ENCODE peak calls at places on chromosome 19, in four cellular contexts. One of them, this sample, is unnamed.

GRCh38 chr19:7328647-7329046 is 20.1 kb upstream of the ARHGEF18 start:
- DNase-seq in HL-60: no peak
- DNase-seq in prostate gland: no peak
- DNase-seq in heart left ventricle: no peak
- DNase-seq in this sample: no peak

GRCh38 chr19:51342631-51343569 is 961 bp upstream of the VSIG10L start:
- DNase-seq in prostate gland: no peak
- DNase-seq in HL-60: no peak
- DNase-seq in heart left ventricle: no peak
- DNase-seq in this sample: no peak

GRCh38 chr19:13146763-13147563 is 3.2 kb downstream of the STX10 start:
- DNase-seq in prostate gland: no peak
- DNase-seq in heart left ventricle: no peak
- DNase-seq in HL-60: peak
- DNase-seq in this sample: peak

GRCh38 chr19:9565900-9566705 is 18.2 kb downstream of the ZNF121 start:
- DNase-seq in HL-60: no peak
- DNase-seq in prostate gland: no peak
- DNase-seq in heart left ventricle: no peak
- DNase-seq in this sample: peak

GRCh38 chr19:7293795-7294570 is at the start of gene INSR:
- DNase-seq in prostate gland: peak
- DNase-seq in heart left ventricle: peak
- DNase-seq in HL-60: peak
- DNase-seq in this sample: peak

GRCh38 chr19:31902821-31903220 is 442.6 kb upstream of the ZNF507 start:
- DNase-seq in prostate gland: no peak
- DNase-seq in heart left ventricle: no peak
- DNase-seq in HL-60: no peak
- DNase-seq in this sample: no peak

GRCh38 chr19:35126624-35126959 is 8.3 kb downstream of the LGI4 start:
- DNase-seq in prostate gland: no peak
- DNase-seq in HL-60: no peak
- DNase-seq in heart left ventricle: peak
- DNase-seq in this sample: no peak

GRCh38 chr19:49676136-49676689 is 858 bp upstream of the PRMT1 start:
- DNase-seq in prostate gland: peak
- DNase-seq in heart left ventricle: peak
- DNase-seq in HL-60: peak
- DNase-seq in this sample: peak

GRCh38 chr19:11197291-11198174 is at the start of gene KANK2:
- DNase-seq in HL-60: no peak
- DNase-seq in heart left ventricle: peak
- DNase-seq in prostate gland: peak
- DNase-seq in this sample: peak

GRCh38 chr19:30848626-30849322 is 476.6 kb downstream of the ZNF536 start:
- DNase-seq in heart left ventricle: no peak
- DNase-seq in HL-60: no peak
- DNase-seq in prostate gland: no peak
- DNase-seq in this sample: no peak

GRCh38 chr19:30851646-30852045 is 479.5 kb downstream of the ZNF536 start:
- DNase-seq in HL-60: no peak
- DNase-seq in heart left ventricle: no peak
- DNase-seq in prostate gland: no peak
- DNase-seq in this sample: no peak

GRCh38 chr19:30842926-30843325 is 470.7 kb downstream of the ZNF536 start:
- DNase-seq in prostate gland: no peak
- DNase-seq in HL-60: no peak
- DNase-seq in heart left ventricle: no peak
- DNase-seq in this sample: no peak

GRCh38 chr19:30841934-30842333 is 469.8 kb downstream of the ZNF536 start:
- DNase-seq in heart left ventricle: no peak
- DNase-seq in HL-60: no peak
- DNase-seq in prostate gland: no peak
- DNase-seq in this sample: no peak

DNA sequence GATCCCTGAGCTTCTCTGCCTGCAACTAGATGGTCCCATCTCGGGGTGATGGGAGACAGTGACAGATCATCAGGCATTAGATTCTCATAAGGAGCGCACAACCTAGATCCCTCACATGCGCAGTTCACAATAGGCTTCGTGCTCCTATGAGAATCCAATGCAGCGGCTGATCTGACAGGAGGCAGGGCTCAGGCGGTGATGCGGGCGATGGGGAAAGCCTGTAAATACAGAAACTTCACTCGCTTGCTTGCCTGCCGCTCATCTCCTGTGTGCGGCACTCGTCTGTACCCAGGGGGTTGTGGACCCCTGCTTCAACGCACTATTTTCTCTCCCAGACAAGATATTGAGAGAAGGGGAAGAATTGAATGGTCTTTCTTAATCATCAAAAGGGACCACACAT is 473.9 kb downstream of the ZNF536 start:
- DNase-seq in prostate gland: no peak
- DNase-seq in heart left ventricle: no peak
- DNase-seq in HL-60: no peak
- DNase-seq in this sample: no peak
- TF ChIP-seq CTCF in prostate gland: no peak
- TF ChIP-seq CTCF in heart left ventricle: no peak
- TF ChIP-seq CTCF in HL-60: no peak
- TF ChIP-seq CTCF in this sample: no peak

GRCh38 chr19:47323872-47324271 is 8.1 kb upstream of the C5AR2 start:
- DNase-seq in heart left ventricle: no peak
- DNase-seq in HL-60: no peak
- DNase-seq in prostate gland: no peak
- DNase-seq in this sample: no peak
- H3K27ac ChIP-seq in heart left ventricle: no peak
- H3K27ac ChIP-seq in HL-60: peak
- H3K27ac ChIP-seq in prostate gland: no peak
- H3K27ac ChIP-seq in this sample: no peak

GRCh38 chr19:42068361-42068755 is 1.6 kb downstream of the GRIK5 start:
- DNase-seq in HL-60: no peak
- DNase-seq in heart left ventricle: no peak
- DNase-seq in prostate gland: no peak
- DNase-seq in this sample: no peak

GRCh38 chr19:42068756-42069571 is 1.0 kb downstream of the GRIK5 start:
- DNase-seq in heart left ventricle: no peak
- DNase-seq in HL-60: no peak
- DNase-seq in prostate gland: no peak
- DNase-seq in this sample: no peak

GRCh38 chr19:42066075-42066754 is 3.8 kb downstream of the GRIK5 start:
- DNase-seq in prostate gland: no peak
- DNase-seq in heart left ventricle: no peak
- DNase-seq in HL-60: no peak
- DNase-seq in this sample: no peak

GRCh38 chr19:42065511-42065910 is 4.5 kb downstream of the GRIK5 start:
- DNase-seq in HL-60: no peak
- DNase-seq in heart left ventricle: no peak
- DNase-seq in prostate gland: no peak
- DNase-seq in this sample: no peak

GRCh38 chr19:42067315-42067888 is 2.6 kb downstream of the GRIK5 start:
- DNase-seq in HL-60: no peak
- DNase-seq in prostate gland: no peak
- DNase-seq in heart left ventricle: no peak
- DNase-seq in this sample: no peak
- H3K4me3 ChIP-seq in HL-60: no peak
- H3K4me3 ChIP-seq in prostate gland: no peak
- H3K4me3 ChIP-seq in heart left ventricle: no peak
- H3K4me3 ChIP-seq in this sample: no peak

GRCh38 chr19:40445006-40445312 is 824 bp upstream of the SERTAD3 start:
- DNase-seq in heart left ventricle: no peak
- DNase-seq in HL-60: no peak
- DNase-seq in prostate gland: no peak
- DNase-seq in this sample: no peak

GRCh38 chr19:40443930-40444180 is 280 bp downstream of the SERTAD3 start:
- DNase-seq in heart left ventricle: no peak
- DNase-seq in prostate gland: no peak
- DNase-seq in HL-60: no peak
- DNase-seq in this sample: no peak

GRCh38 chr19:40443131-40443929 is 805 bp downstream of the SERTAD3 start:
- DNase-seq in HL-60: peak
- DNase-seq in prostate gland: peak
- DNase-seq in heart left ventricle: peak
- DNase-seq in this sample: peak

GRCh38 chr19:40445637-40445944 is 1.5 kb upstream of the SERTAD3 start:
- DNase-seq in prostate gland: no peak
- DNase-seq in heart left ventricle: no peak
- DNase-seq in HL-60: no peak
- DNase-seq in this sample: no peak

DNA sequence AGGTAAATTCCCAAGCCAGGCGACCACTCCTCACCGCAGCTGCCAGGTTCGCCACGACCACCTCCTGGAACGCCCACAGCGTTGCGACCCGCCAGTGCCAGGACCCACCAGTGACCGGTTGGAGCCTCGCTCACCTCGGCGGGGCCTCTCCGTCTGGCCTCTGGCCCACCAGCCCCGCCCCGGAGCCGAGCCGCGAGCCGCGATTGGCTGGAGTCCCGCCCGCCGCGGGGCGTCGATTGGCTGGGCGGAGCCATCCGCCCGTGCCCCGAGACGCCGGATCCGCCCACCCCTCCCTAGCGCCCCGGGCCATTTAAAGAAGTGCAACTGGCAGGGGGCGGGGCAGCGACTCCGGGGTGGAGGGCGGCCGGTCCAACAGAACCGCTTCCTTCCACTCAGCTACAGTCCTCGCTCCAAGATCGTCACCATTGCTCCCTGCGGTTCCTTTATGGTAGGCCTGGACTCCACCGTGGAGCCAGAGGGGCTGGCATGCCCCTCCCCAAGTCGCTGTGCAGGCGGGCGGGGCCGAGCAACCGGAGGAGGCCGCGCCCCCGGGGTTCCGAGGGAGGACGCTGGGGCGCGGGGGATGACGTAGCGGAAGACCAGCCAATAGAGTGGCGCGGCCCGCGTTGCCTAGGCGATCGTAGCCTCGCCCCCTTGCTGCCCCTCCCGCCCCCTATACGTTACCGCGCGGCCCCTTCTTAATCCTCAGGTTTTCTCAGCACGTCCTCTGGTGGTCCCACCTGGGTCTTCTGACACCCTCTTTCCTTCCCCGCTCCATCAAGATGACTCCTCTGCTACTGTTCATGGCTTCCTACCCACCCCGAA is at the start of gene SERTAD3:
- DNase-seq in HL-60: peak
- DNase-seq in prostate gland: peak
- DNase-seq in heart left ventricle: peak
- DNase-seq in this sample: peak
- TF ChIP-seq CTCF in HL-60: no peak
- TF ChIP-seq CTCF in prostate gland: peak
- TF ChIP-seq CTCF in heart left ventricle: no peak
- TF ChIP-seq CTCF in this sample: peak

This sample was measured in cardiac muscle cell.